ENCODE peak calls at places on chromosomes 3 and 15, in nine cellular contexts. One of them, this sample, is unnamed.

GRCh38 chr3:119018690-119019463 is 15.8 kb downstream of the IGSF11 start:
- DNase-seq in stimulated activated CD4-positive, alpha-beta T cell treated with anti-CD3 and anti-CD28 coated beads, Interleukin-1b, Interleukin-23, amount 100 ng/mL, for 48 hours: no peak
- DNase-seq in frontal cortex: peak; percentile 19
- DNase-seq in fibroblast of villous mesenchyme: no peak
- DNase-seq in foreskin fibroblast: no peak
- DNase-seq in HCT116: no peak
- DNase-seq in NCI-H748 treated with DMSO at 0.1 percent for 48 hours: no peak
- DNase-seq in lower leg skin: no peak
- DNase-seq in iris pigment epithelial cell: no peak
- DNase-seq in this sample: no peak

GRCh38 chr3:124748560-124749198 is 18.4 kb downstream of the UMPS start:
- DNase-seq in lower leg skin: peak; percentile 61
- DNase-seq in foreskin fibroblast: no peak
- DNase-seq in iris pigment epithelial cell: no peak
- DNase-seq in stimulated activated CD4-positive, alpha-beta T cell treated with anti-CD3 and anti-CD28 coated beads, Interleukin-1b, Interleukin-23, amount 100 ng/mL, for 48 hours: no peak
- DNase-seq in frontal cortex: no peak
- DNase-seq in HCT116: no peak
- DNase-seq in fibroblast of villous mesenchyme: no peak
- DNase-seq in NCI-H748 treated with DMSO at 0.1 percent for 48 hours: no peak
- DNase-seq in this sample: no peak

GRCh38 chr3:104519968-104520655 is 846.6 kb upstream of the ALCAM start:
- DNase-seq in HCT116: no peak
- DNase-seq in iris pigment epithelial cell: no peak
- DNase-seq in stimulated activated CD4-positive, alpha-beta T cell treated with anti-CD3 and anti-CD28 coated beads, Interleukin-1b, Interleukin-23, amount 100 ng/mL, for 48 hours: no peak
- DNase-seq in NCI-H748 treated with DMSO at 0.1 percent for 48 hours: no peak
- DNase-seq in lower leg skin: no peak
- DNase-seq in foreskin fibroblast: no peak
- DNase-seq in frontal cortex: no peak
- DNase-seq in fibroblast of villous mesenchyme: no peak
- DNase-seq in this sample: no peak

GRCh38 chr15:33964665-33965040 is 3.6 kb upstream of the CHRM5 start:
- DNase-seq in HCT116: no peak
- DNase-seq in fibroblast of villous mesenchyme: no peak
- DNase-seq in NCI-H748 treated with DMSO at 0.1 percent for 48 hours: no peak
- DNase-seq in stimulated activated CD4-positive, alpha-beta T cell treated with anti-CD3 and anti-CD28 coated beads, Interleukin-1b, Interleukin-23, amount 100 ng/mL, for 48 hours: no peak
- DNase-seq in frontal cortex: no peak
- DNase-seq in lower leg skin: no peak
- DNase-seq in foreskin fibroblast: no peak
- DNase-seq in iris pigment epithelial cell: peak; percentile 54
- DNase-seq in this sample: peak; percentile 15

GRCh38 chr3:127158614-127159221 is 34.2 kb upstream of the PRR23E start:
- DNase-seq in HCT116: no peak
- DNase-seq in iris pigment epithelial cell: peak; percentile 14
- DNase-seq in frontal cortex: no peak
- DNase-seq in NCI-H748 treated with DMSO at 0.1 percent for 48 hours: peak; percentile 47
- DNase-seq in foreskin fibroblast: no peak
- DNase-seq in fibroblast of villous mesenchyme: no peak
- DNase-seq in lower leg skin: peak; percentile 72
- DNase-seq in stimulated activated CD4-positive, alpha-beta T cell treated with anti-CD3 and anti-CD28 coated beads, Interleukin-1b, Interleukin-23, amount 100 ng/mL, for 48 hours: no peak
- DNase-seq in this sample: no peak

GRCh38 chr3:170476291-170476690 is 57.6 kb downstream of the CLDN11 start:
- DNase-seq in frontal cortex: no peak
- DNase-seq in HCT116: no peak
- DNase-seq in lower leg skin: no peak
- DNase-seq in NCI-H748 treated with DMSO at 0.1 percent for 48 hours: no peak
- DNase-seq in iris pigment epithelial cell: no peak
- DNase-seq in fibroblast of villous mesenchyme: no peak
- DNase-seq in stimulated activated CD4-positive, alpha-beta T cell treated with anti-CD3 and anti-CD28 coated beads, Interleukin-1b, Interleukin-23, amount 100 ng/mL, for 48 hours: no peak
- DNase-seq in foreskin fibroblast: no peak
- DNase-seq in this sample: peak; percentile 36

GRCh38 chr3:141174683-141175082 is 56.9 kb upstream of the PXYLP1 start:
- DNase-seq in HCT116: no peak
- DNase-seq in foreskin fibroblast: no peak
- DNase-seq in lower leg skin: no peak
- DNase-seq in fibroblast of villous mesenchyme: no peak
- DNase-seq in NCI-H748 treated with DMSO at 0.1 percent for 48 hours: no peak
- DNase-seq in frontal cortex: no peak
- DNase-seq in stimulated activated CD4-positive, alpha-beta T cell treated with anti-CD3 and anti-CD28 coated beads, Interleukin-1b, Interleukin-23, amount 100 ng/mL, for 48 hours: no peak
- DNase-seq in iris pigment epithelial cell: no peak
- DNase-seq in this sample: no peak

GRCh38 chr3:32885283-32885935 is 66.0 kb upstream of the CCR4 start:
- DNase-seq in stimulated activated CD4-positive, alpha-beta T cell treated with anti-CD3 and anti-CD28 coated beads, Interleukin-1b, Interleukin-23, amount 100 ng/mL, for 48 hours: no peak
- DNase-seq in frontal cortex: no peak
- DNase-seq in fibroblast of villous mesenchyme: no peak
- DNase-seq in NCI-H748 treated with DMSO at 0.1 percent for 48 hours: no peak
- DNase-seq in foreskin fibroblast: no peak
- DNase-seq in lower leg skin: no peak
- DNase-seq in iris pigment epithelial cell: no peak
- DNase-seq in HCT116: no peak
- DNase-seq in this sample: no peak

GRCh38 chr15:63075072-63075995 is 32.8 kb downstream of the TPM1 start:
- DNase-seq in iris pigment epithelial cell: no peak
- DNase-seq in stimulated activated CD4-positive, alpha-beta T cell treated with anti-CD3 and anti-CD28 coated beads, Interleukin-1b, Interleukin-23, amount 100 ng/mL, for 48 hours: no peak
- DNase-seq in foreskin fibroblast: no peak
- DNase-seq in NCI-H748 treated with DMSO at 0.1 percent for 48 hours: no peak
- DNase-seq in HCT116: no peak
- DNase-seq in fibroblast of villous mesenchyme: peak; percentile 49
- DNase-seq in frontal cortex: no peak
- DNase-seq in lower leg skin: no peak
- DNase-seq in this sample: no peak

GRCh38 chr15:69906256-69907185 is 191.2 kb downstream of the TLE3 start:
- DNase-seq in HCT116: no peak
- DNase-seq in stimulated activated CD4-positive, alpha-beta T cell treated with anti-CD3 and anti-CD28 coated beads, Interleukin-1b, Interleukin-23, amount 100 ng/mL, for 48 hours: no peak
- DNase-seq in lower leg skin: no peak
- DNase-seq in NCI-H748 treated with DMSO at 0.1 percent for 48 hours: no peak
- DNase-seq in fibroblast of villous mesenchyme: no peak
- DNase-seq in frontal cortex: no peak
- DNase-seq in iris pigment epithelial cell: no peak
- DNase-seq in foreskin fibroblast: peak; percentile 12
- DNase-seq in this sample: peak; percentile 43

GRCh38 chr3:82103241-82103640 is 341.8 kb upstream of the GBE1 start:
- DNase-seq in frontal cortex: no peak
- DNase-seq in stimulated activated CD4-positive, alpha-beta T cell treated with anti-CD3 and anti-CD28 coated beads, Interleukin-1b, Interleukin-23, amount 100 ng/mL, for 48 hours: no peak
- DNase-seq in foreskin fibroblast: no peak
- DNase-seq in iris pigment epithelial cell: no peak
- DNase-seq in NCI-H748 treated with DMSO at 0.1 percent for 48 hours: no peak
- DNase-seq in lower leg skin: no peak
- DNase-seq in HCT116: no peak
- DNase-seq in fibroblast of villous mesenchyme: no peak
- DNase-seq in this sample: no peak

GRCh38 chr3:155308831-155309230 is 15.3 kb upstream of the STRIT1 start:
- DNase-seq in HCT116: no peak
- DNase-seq in lower leg skin: no peak
- DNase-seq in foreskin fibroblast: peak; percentile 77
- DNase-seq in fibroblast of villous mesenchyme: peak; percentile 20
- DNase-seq in NCI-H748 treated with DMSO at 0.1 percent for 48 hours: no peak
- DNase-seq in iris pigment epithelial cell: peak; percentile 42
- DNase-seq in frontal cortex: no peak
- DNase-seq in stimulated activated CD4-positive, alpha-beta T cell treated with anti-CD3 and anti-CD28 coated beads, Interleukin-1b, Interleukin-23, amount 100 ng/mL, for 48 hours: no peak
- DNase-seq in this sample: peak; percentile 66

GRCh38 chr3:127887321-127887720 is 27.7 kb upstream of the KBTBD12 start:
- DNase-seq in foreskin fibroblast: no peak
- DNase-seq in NCI-H748 treated with DMSO at 0.1 percent for 48 hours: no peak
- DNase-seq in fibroblast of villous mesenchyme: no peak
- DNase-seq in frontal cortex: no peak
- DNase-seq in iris pigment epithelial cell: peak; percentile 39
- DNase-seq in stimulated activated CD4-positive, alpha-beta T cell treated with anti-CD3 and anti-CD28 coated beads, Interleukin-1b, Interleukin-23, amount 100 ng/mL, for 48 hours: no peak
- DNase-seq in HCT116: no peak
- DNase-seq in lower leg skin: no peak
- DNase-seq in this sample: no peak

GRCh38 chr15:35196273-35196672 is 111.2 kb upstream of the NANOGP8 start:
- DNase-seq in stimulated activated CD4-positive, alpha-beta T cell treated with anti-CD3 and anti-CD28 coated beads, Interleukin-1b, Interleukin-23, amount 100 ng/mL, for 48 hours: no peak
- DNase-seq in foreskin fibroblast: no peak
- DNase-seq in HCT116: no peak
- DNase-seq in iris pigment epithelial cell: no peak
- DNase-seq in NCI-H748 treated with DMSO at 0.1 percent for 48 hours: no peak
- DNase-seq in fibroblast of villous mesenchyme: no peak
- DNase-seq in frontal cortex: no peak
- DNase-seq in lower leg skin: no peak
- DNase-seq in this sample: no peak

GRCh38 chr3:9704343-9705322 is 1.0 kb downstream of the CPNE9 start:
- DNase-seq in frontal cortex: peak; percentile 62
- DNase-seq in fibroblast of villous mesenchyme: peak; percentile 31
- DNase-seq in NCI-H748 treated with DMSO at 0.1 percent for 48 hours: no peak
- DNase-seq in iris pigment epithelial cell: peak; percentile 20
- DNase-seq in lower leg skin: no peak
- DNase-seq in foreskin fibroblast: peak; percentile 16
- DNase-seq in stimulated activated CD4-positive, alpha-beta T cell treated with anti-CD3 and anti-CD28 coated beads, Interleukin-1b, Interleukin-23, amount 100 ng/mL, for 48 hours: no peak
- DNase-seq in HCT116: no peak
- DNase-seq in this sample: peak; percentile 32

GRCh38 chr3:184619348-184619747 is 57.8 kb downstream of the EPHB3 start:
- DNase-seq in fibroblast of villous mesenchyme: no peak
- DNase-seq in NCI-H748 treated with DMSO at 0.1 percent for 48 hours: no peak
- DNase-seq in stimulated activated CD4-positive, alpha-beta T cell treated with anti-CD3 and anti-CD28 coated beads, Interleukin-1b, Interleukin-23, amount 100 ng/mL, for 48 hours: no peak
- DNase-seq in iris pigment epithelial cell: no peak
- DNase-seq in frontal cortex: no peak
- DNase-seq in HCT116: no peak
- DNase-seq in foreskin fibroblast: no peak
- DNase-seq in lower leg skin: no peak
- DNase-seq in this sample: no peak

GRCh38 chr3:153927107-153927506 is 194.1 kb upstream of the ARHGEF26 start:
- DNase-seq in stimulated activated CD4-positive, alpha-beta T cell treated with anti-CD3 and anti-CD28 coated beads, Interleukin-1b, Interleukin-23, amount 100 ng/mL, for 48 hours: no peak
- DNase-seq in lower leg skin: no peak
- DNase-seq in fibroblast of villous mesenchyme: peak; percentile 58
- DNase-seq in frontal cortex: peak; percentile 14
- DNase-seq in NCI-H748 treated with DMSO at 0.1 percent for 48 hours: no peak
- DNase-seq in HCT116: peak; percentile 12
- DNase-seq in foreskin fibroblast: peak; percentile 64
- DNase-seq in iris pigment epithelial cell: peak; percentile 65
- DNase-seq in this sample: peak; percentile 47

GRCh38 chr3:159866201-159866746 is 122.4 kb upstream of the IL12A start:
- DNase-seq in NCI-H748 treated with DMSO at 0.1 percent for 48 hours: no peak
- DNase-seq in frontal cortex: no peak
- DNase-seq in lower leg skin: no peak
- DNase-seq in fibroblast of villous mesenchyme: no peak
- DNase-seq in foreskin fibroblast: no peak
- DNase-seq in stimulated activated CD4-positive, alpha-beta T cell treated with anti-CD3 and anti-CD28 coated beads, Interleukin-1b, Interleukin-23, amount 100 ng/mL, for 48 hours: no peak
- DNase-seq in iris pigment epithelial cell: peak; percentile 69
- DNase-seq in HCT116: no peak
- DNase-seq in this sample: peak; percentile 53

GRCh38 chr15:92882697-92883642 is 17.2 kb upstream of the CHD2 start:
- DNase-seq in NCI-H748 treated with DMSO at 0.1 percent for 48 hours: peak; percentile 83
- DNase-seq in frontal cortex: no peak
- DNase-seq in HCT116: no peak
- DNase-seq in fibroblast of villous mesenchyme: no peak
- DNase-seq in iris pigment epithelial cell: no peak
- DNase-seq in stimulated activated CD4-positive, alpha-beta T cell treated with anti-CD3 and anti-CD28 coated beads, Interleukin-1b, Interleukin-23, amount 100 ng/mL, for 48 hours: peak; percentile 26
- DNase-seq in foreskin fibroblast: no peak
- DNase-seq in lower leg skin: peak; percentile 88
- DNase-seq in this sample: no peak

GRCh38 chr3:169668081-169668956 is 4.8 kb upstream of the MECOM start:
- DNase-seq in lower leg skin: no peak
- DNase-seq in iris pigment epithelial cell: peak; percentile 28
- DNase-seq in HCT116: no peak
- DNase-seq in NCI-H748 treated with DMSO at 0.1 percent for 48 hours: peak; percentile 20
- DNase-seq in fibroblast of villous mesenchyme: no peak
- DNase-seq in frontal cortex: no peak
- DNase-seq in stimulated activated CD4-positive, alpha-beta T cell treated with anti-CD3 and anti-CD28 coated beads, Interleukin-1b, Interleukin-23, amount 100 ng/mL, for 48 hours: no peak
- DNase-seq in foreskin fibroblast: no peak
- DNase-seq in this sample: peak; percentile 13

GRCh38 chr15:80152896-80153876 is at the start of gene FAH:
- DNase-seq in frontal cortex: no peak
- DNase-seq in fibroblast of villous mesenchyme: peak; percentile 64
- DNase-seq in iris pigment epithelial cell: peak; percentile 69
- DNase-seq in HCT116: no peak
- DNase-seq in lower leg skin: peak; percentile 92
- DNase-seq in foreskin fibroblast: peak; percentile 46
- DNase-seq in NCI-H748 treated with DMSO at 0.1 percent for 48 hours: peak; percentile 3
- DNase-seq in stimulated activated CD4-positive, alpha-beta T cell treated with anti-CD3 and anti-CD28 coated beads, Interleukin-1b, Interleukin-23, amount 100 ng/mL, for 48 hours: peak; percentile 46
- DNase-seq in this sample: peak; percentile 49

GRCh38 chr3:193052294-193052693 is 134.6 kb upstream of the MB21D2 start:
- DNase-seq in iris pigment epithelial cell: no peak
- DNase-seq in fibroblast of villous mesenchyme: no peak
- DNase-seq in frontal cortex: no peak
- DNase-seq in NCI-H748 treated with DMSO at 0.1 percent for 48 hours: no peak
- DNase-seq in HCT116: no peak
- DNase-seq in foreskin fibroblast: no peak
- DNase-seq in lower leg skin: no peak
- DNase-seq in stimulated activated CD4-positive, alpha-beta T cell treated with anti-CD3 and anti-CD28 coated beads, Interleukin-1b, Interleukin-23, amount 100 ng/mL, for 48 hours: no peak
- DNase-seq in this sample: no peak

GRCh38 chr3:39819517-39820298 is 10.3 kb downstream of the MYRIP start:
- DNase-seq in NCI-H748 treated with DMSO at 0.1 percent for 48 hours: no peak
- DNase-seq in fibroblast of villous mesenchyme: no peak
- DNase-seq in iris pigment epithelial cell: no peak
- DNase-seq in lower leg skin: no peak
- DNase-seq in foreskin fibroblast: no peak
- DNase-seq in stimulated activated CD4-positive, alpha-beta T cell treated with anti-CD3 and anti-CD28 coated beads, Interleukin-1b, Interleukin-23, amount 100 ng/mL, for 48 hours: no peak
- DNase-seq in frontal cortex: no peak
- DNase-seq in HCT116: no peak
- DNase-seq in this sample: no peak

GRCh38 chr3:140505256-140505655 is 172.6 kb upstream of the TRIM42 start:
- DNase-seq in fibroblast of villous mesenchyme: peak; percentile 6
- DNase-seq in lower leg skin: no peak
- DNase-seq in foreskin fibroblast: no peak
- DNase-seq in frontal cortex: no peak
- DNase-seq in iris pigment epithelial cell: no peak
- DNase-seq in NCI-H748 treated with DMSO at 0.1 percent for 48 hours: no peak
- DNase-seq in stimulated activated CD4-positive, alpha-beta T cell treated with anti-CD3 and anti-CD28 coated beads, Interleukin-1b, Interleukin-23, amount 100 ng/mL, for 48 hours: no peak
- DNase-seq in HCT116: no peak
- DNase-seq in this sample: no peak

GRCh38 chr15:78682693-78683410 is 41.8 kb upstream of the CHRNB4 start:
- DNase-seq in iris pigment epithelial cell: no peak
- DNase-seq in fibroblast of villous mesenchyme: no peak
- DNase-seq in NCI-H748 treated with DMSO at 0.1 percent for 48 hours: no peak
- DNase-seq in HCT116: no peak
- DNase-seq in lower leg skin: peak; percentile 66
- DNase-seq in frontal cortex: no peak
- DNase-seq in stimulated activated CD4-positive, alpha-beta T cell treated with anti-CD3 and anti-CD28 coated beads, Interleukin-1b, Interleukin-23, amount 100 ng/mL, for 48 hours: no peak
- DNase-seq in foreskin fibroblast: no peak
- DNase-seq in this sample: no peak

GRCh38 chr3:67044295-67044694 is 46.2 kb downstream of the KBTBD8 start:
- DNase-seq in iris pigment epithelial cell: peak; percentile 14
- DNase-seq in frontal cortex: no peak
- DNase-seq in fibroblast of villous mesenchyme: no peak
- DNase-seq in HCT116: no peak
- DNase-seq in foreskin fibroblast: no peak
- DNase-seq in lower leg skin: no peak
- DNase-seq in NCI-H748 treated with DMSO at 0.1 percent for 48 hours: no peak
- DNase-seq in stimulated activated CD4-positive, alpha-beta T cell treated with anti-CD3 and anti-CD28 coated beads, Interleukin-1b, Interleukin-23, amount 100 ng/mL, for 48 hours: no peak
- DNase-seq in this sample: peak; percentile 4

GRCh38 chr3:31853580-31853979 is 127.5 kb downstream of the OSBPL10 start:
- DNase-seq in NCI-H748 treated with DMSO at 0.1 percent for 48 hours: no peak
- DNase-seq in iris pigment epithelial cell: no peak
- DNase-seq in stimulated activated CD4-positive, alpha-beta T cell treated with anti-CD3 and anti-CD28 coated beads, Interleukin-1b, Interleukin-23, amount 100 ng/mL, for 48 hours: no peak
- DNase-seq in lower leg skin: no peak
- DNase-seq in frontal cortex: no peak
- DNase-seq in HCT116: no peak
- DNase-seq in foreskin fibroblast: no peak
- DNase-seq in fibroblast of villous mesenchyme: no peak
- DNase-seq in this sample: no peak

GRCh38 chr15:65466901-65467300 is 44.2 kb upstream of the IGDCC4 start:
- DNase-seq in NCI-H748 treated with DMSO at 0.1 percent for 48 hours: no peak
- DNase-seq in HCT116: no peak
- DNase-seq in frontal cortex: no peak
- DNase-seq in fibroblast of villous mesenchyme: no peak
- DNase-seq in stimulated activated CD4-positive, alpha-beta T cell treated with anti-CD3 and anti-CD28 coated beads, Interleukin-1b, Interleukin-23, amount 100 ng/mL, for 48 hours: no peak
- DNase-seq in foreskin fibroblast: no peak
- DNase-seq in iris pigment epithelial cell: peak; percentile 68
- DNase-seq in lower leg skin: no peak
- DNase-seq in this sample: no peak

GRCh38 chr3:160480931-160481330 is 31.3 kb upstream of the TRIM59 start:
- DNase-seq in iris pigment epithelial cell: peak; percentile 58
- DNase-seq in stimulated activated CD4-positive, alpha-beta T cell treated with anti-CD3 and anti-CD28 coated beads, Interleukin-1b, Interleukin-23, amount 100 ng/mL, for 48 hours: no peak
- DNase-seq in HCT116: no peak
- DNase-seq in fibroblast of villous mesenchyme: no peak
- DNase-seq in lower leg skin: no peak
- DNase-seq in NCI-H748 treated with DMSO at 0.1 percent for 48 hours: no peak
- DNase-seq in frontal cortex: no peak
- DNase-seq in foreskin fibroblast: no peak
- DNase-seq in this sample: peak; percentile 21

GRCh38 chr15:34583399-34584320 is at the start of gene GOLGA8B:
- DNase-seq in fibroblast of villous mesenchyme: peak; percentile 45
- DNase-seq in frontal cortex: peak; percentile 70
- DNase-seq in foreskin fibroblast: peak; percentile 27
- DNase-seq in HCT116: peak; percentile 38
- DNase-seq in iris pigment epithelial cell: peak; percentile 50
- DNase-seq in NCI-H748 treated with DMSO at 0.1 percent for 48 hours: peak; percentile 36
- DNase-seq in lower leg skin: peak; percentile 90
- DNase-seq in stimulated activated CD4-positive, alpha-beta T cell treated with anti-CD3 and anti-CD28 coated beads, Interleukin-1b, Interleukin-23, amount 100 ng/mL, for 48 hours: peak; percentile 76
- DNase-seq in this sample: peak; percentile 66

GRCh38 chr15:85755471-85755870 is 39.3 kb downstream of the KLHL25 start:
- DNase-seq in lower leg skin: peak; percentile 37
- DNase-seq in foreskin fibroblast: no peak
- DNase-seq in frontal cortex: no peak
- DNase-seq in NCI-H748 treated with DMSO at 0.1 percent for 48 hours: no peak
- DNase-seq in fibroblast of villous mesenchyme: no peak
- DNase-seq in stimulated activated CD4-positive, alpha-beta T cell treated with anti-CD3 and anti-CD28 coated beads, Interleukin-1b, Interleukin-23, amount 100 ng/mL, for 48 hours: no peak
- DNase-seq in HCT116: no peak
- DNase-seq in iris pigment epithelial cell: no peak
- DNase-seq in this sample: no peak